ENCODE peak calls at places on chromosomes 1 and 21, in nine cellular contexts. X is SJSA1; U is ureter; B is KG1; O is lung microvascular endothelial cell; M is tibial artery; H is activated T-helper 9 cell treated with anti-CD3 and anti-CD28 coated beads, Interleukin-2, amount 50 U/mL, for 16 hours; L is T follicular helper cell; F is small intestine. E is an unnamed sample.

GRCh38 chr21:45138199-45139002 is 64.0 kb downstream of the ADARB1 start:
- DNase-seq in X (peak; percentile 43), U (no peak), B (peak; percentile 62), O (peak; percentile 76), M (peak; percentile 62), H (peak; percentile 59), L (peak; percentile 52), F (peak; percentile 98), E (peak; percentile 69)

GRCh38 chr1:222909586-222909985 is 94.7 kb downstream of the DISP1 start:
- DNase-seq in X (no peak), U (no peak), B (no peak), O (peak; percentile 70), M (peak; percentile 47), H (no peak), L (no peak), F (no peak), E (no peak)

GRCh38 chr1:156815307-156815826 is 1.3 kb downstream of the SH2D2A start:
- DNase-seq in X (no peak), U (no peak), B (no peak), O (peak; percentile 66), M (peak; percentile 72), H (no peak), L (no peak), F (no peak), E (peak; percentile 31)

GRCh38 chr1:84603941-84604830 is 29.9 kb upstream of the CTBS start:
- DNase-seq in X (peak; percentile 91), U (peak; percentile 49), B (no peak), O (peak; percentile 94), M (peak; percentile 57), H (no peak), L (no peak), F (peak; percentile 10), E (no peak)

GRCh38 chr1:107181253-107181977 is 40.6 kb downstream of the NTNG1 start:
- DNase-seq in X (no peak), U (no peak), B (no peak), O (no peak), M (no peak), H (no peak), L (no peak), F (no peak), E (no peak)

GRCh38 chr1:114089502-114090138 is 64.0 kb downstream of the SYT6 start:
- DNase-seq in X (no peak), U (no peak), B (no peak), O (no peak), M (no peak), H (no peak), L (no peak), F (no peak), E (no peak)

GRCh38 chr1:183702087-183702812 is 49.1 kb upstream of the APOBEC4 start:
- DNase-seq in X (peak; percentile 69), U (no peak), B (no peak), O (peak; percentile 32), M (no peak), H (no peak), L (no peak), F (no peak), E (no peak)

GRCh38 chr21:25691931-25692330 is 42.8 kb downstream of the ATP5PF start:
- DNase-seq in X (no peak), U (no peak), B (no peak), O (peak; percentile 26), M (no peak), H (no peak), L (no peak), F (no peak), E (no peak)

GRCh38 chr1:8663090-8663802 is 154.2 kb downstream of the RERE start:
- DNase-seq in X (no peak), U (no peak), B (no peak), O (no peak), M (no peak), H (no peak), L (no peak), F (no peak), E (no peak)

GRCh38 chr1:172875892-172876291 is 174.8 kb downstream of the TNFSF18 start:
- DNase-seq in X (no peak), U (no peak), B (no peak), O (no peak), M (no peak), H (no peak), L (no peak), F (no peak), E (no peak)

GRCh38 chr1:212827831-212828278 is 19.6 kb downstream of the SPATA45 start:
- DNase-seq in X (no peak), U (peak; percentile 2), B (no peak), O (no peak), M (no peak), H (no peak), L (no peak), F (peak; percentile 89), E (peak; percentile 35)

GRCh38 chr1:39116868-39117728 is 87.4 kb upstream of the MACF1 start:
- DNase-seq in X (peak; percentile 53), U (no peak), B (no peak), O (peak; percentile 46), M (no peak), H (no peak), L (no peak), F (peak; percentile 52), E (no peak)

GRCh38 chr1:103056423-103056822 is 51.9 kb downstream of the COL11A1 start:
- DNase-seq in X (no peak), U (no peak), B (no peak), O (no peak), M (no peak), H (no peak), L (no peak), F (no peak), E (no peak)

GRCh38 chr1:159188375-159188788 is 16.3 kb upstream of the ACKR1 start:
- DNase-seq in X (no peak), U (no peak), B (no peak), O (peak; percentile 29), M (no peak), H (no peak), L (no peak), F (peak; percentile 4), E (peak; percentile 53)

GRCh38 chr1:109718495-109718894 is 6.4 kb downstream of the GSTM5 start:
- DNase-seq in X (no peak), U (no peak), B (no peak), O (peak; percentile 29), M (no peak), H (no peak), L (no peak), F (peak; percentile 76), E (no peak)